ENCODE peak calls at places on chromosomes 13 and 19, in nine cellular contexts. M is upper lobe of left lung; V is NCI-H1092 treated with DMSO at 0.1 percent for 48 hours; A is head of caudate nucleus; O is aorta; I is stimulated activated CD4-positive, alpha-beta T cell treated with anti-CD3 and anti-CD28 coated beads, Interleukin-15, amount 100 ng/mL, for 1 hour; F is HT1080; U is OCI-LY7; D is mesothelial cell of epicardium. P is an unnamed sample.

GRCh38 chr19:2665103-2665502 is 37.4 kb downstream of the GNG7 start:
- DNase-seq in M (no peak), V (no peak), A (no peak), O (no peak), I (no peak), F (no peak), U (no peak), D (no peak), P (no peak)

GRCh38 chr19:8392017-8392591 is 1.9 kb downstream of the RAB11B start:
- DNase-seq in M (peak), V (no peak), A (peak), O (no peak), I (no peak), F (no peak), U (no peak), D (no peak), P (no peak)

GRCh38 chr19:46606681-46607440 is 5.7 kb downstream of the CALM3 start:
- DNase-seq in M (no peak), V (no peak), A (no peak), O (peak), I (no peak), F (no peak), U (no peak), D (no peak), P (no peak)

GRCh38 chr19:19416280-19416679 is 10.8 kb downstream of the GATAD2A start:
- DNase-seq in M (no peak), V (no peak), A (no peak), O (no peak), I (no peak), F (no peak), U (no peak), D (no peak), P (no peak)

GRCh38 chr19:53055117-53055516 is 10.6 kb downstream of the ERVV-2 start:
- DNase-seq in M (no peak), V (no peak), A (no peak), O (no peak), I (no peak), F (no peak), U (no peak), D (no peak), P (no peak)

GRCh38 chr19:49468199-49468598 is 5.8 kb upstream of the FLT3LG start:
- DNase-seq in M (peak), V (no peak), A (no peak), O (no peak), I (no peak), F (no peak), U (no peak), D (no peak), P (no peak)

GRCh38 chr19:35403116-35403760 is 32.4 kb downstream of the GPR42 start:
- DNase-seq in M (no peak), V (no peak), A (no peak), O (no peak), I (no peak), F (no peak), U (no peak), D (no peak), P (no peak)

GRCh38 chr19:15820646-15821045 is 5.2 kb upstream of the OR10H1 start:
- DNase-seq in M (no peak), V (no peak), A (no peak), O (no peak), I (no peak), F (no peak), U (no peak), D (no peak), P (no peak)

GRCh38 chr13:85755123-85755522 is 44.1 kb downstream of the SLITRK6 start:
- DNase-seq in M (no peak), V (no peak), A (no peak), O (no peak), I (no peak), F (no peak), U (no peak), D (no peak), P (no peak)

GRCh38 chr19:50994129-50994528 is 7.3 kb downstream of the KLK8 start:
- DNase-seq in M (no peak), V (no peak), A (no peak), O (no peak), I (no peak), F (peak), U (peak), D (no peak), P (no peak)

GRCh38 chr19:34171539-34171876 is 796 bp upstream of the LSM14A start:
- DNase-seq in M (no peak), V (no peak), A (no peak), O (no peak), I (no peak), F (peak), U (no peak), D (no peak), P (peak)

GRCh38 chr13:79405501-79405830 is 589 bp downstream of the RBM26 start:
- DNase-seq in M (no peak), V (peak), A (no peak), O (no peak), I (no peak), F (no peak), U (no peak), D (no peak), P (peak)

GRCh38 chr19:6718741-6719539 is 1.5 kb downstream of the C3 start:
- DNase-seq in M (peak), V (no peak), A (peak), O (no peak), I (no peak), F (no peak), U (peak), D (no peak), P (peak)

GRCh38 chr13:106063591-106064308 is 471.7 kb downstream of the EFNB2 start:
- DNase-seq in M (no peak), V (no peak), A (no peak), O (no peak), I (no peak), F (peak), U (no peak), D (no peak), P (peak)

GRCh38 chr19:409006-409514 is at the start of gene C2CD4C:
- DNase-seq in M (peak), V (peak), A (peak), O (peak), I (no peak), F (no peak), U (peak), D (peak), P (no peak)

GRCh38 chr19:5967994-5968430 is 9.9 kb downstream of the RANBP3 start:
- DNase-seq in M (no peak), V (peak), A (peak), O (peak), I (peak), F (peak), U (peak), D (peak), P (peak)

GRCh38 chr13:97360610-97361009 is 73.4 kb upstream of the RAP2A start:
- DNase-seq in M (no peak), V (no peak), A (no peak), O (no peak), I (no peak), F (no peak), U (no peak), D (no peak), P (no peak)

GRCh38 chr19:16386619-16387240 is 62.1 kb downstream of the KLF2 start:
- DNase-seq in M (no peak), V (peak), A (peak), O (no peak), I (no peak), F (peak), U (peak), D (no peak), P (peak)

GRCh38 chr19:13115936-13116281 is 631 bp downstream of the TRMT1 start:
- DNase-seq in M (no peak), V (no peak), A (no peak), O (no peak), I (no peak), F (no peak), U (no peak), D (no peak), P (no peak)

GRCh38 chr19:21432590-21432989 is 35.7 kb downstream of the ZNF493 start:
- DNase-seq in M (no peak), V (no peak), A (no peak), O (no peak), I (no peak), F (no peak), U (no peak), D (no peak), P (no peak)

GRCh38 chr13:60716296-60716695 is 319.3 kb downstream of the TDRD3 start:
- DNase-seq in M (no peak), V (no peak), A (no peak), O (no peak), I (no peak), F (no peak), U (no peak), D (no peak), P (no peak)

GRCh38 chr19:16473875-16474397 is 2.2 kb upstream of the EPS15L1 start:
- DNase-seq in M (no peak), V (peak), A (no peak), O (no peak), I (no peak), F (no peak), U (no peak), D (no peak), P (no peak)

GRCh38 chr19:2542341-2543069 is 66.6 kb downstream of the GADD45B start:
- DNase-seq in M (no peak), V (no peak), A (no peak), O (peak), I (no peak), F (peak), U (no peak), D (no peak), P (peak)

GRCh38 chr13:42367836-42368235 is 95.9 kb downstream of the AKAP11 start:
- DNase-seq in M (no peak), V (no peak), A (no peak), O (no peak), I (no peak), F (no peak), U (no peak), D (no peak), P (no peak)

GRCh38 chr13:67238277-67238859 is 8.2 kb upstream of the PCDH9 start:
- DNase-seq in M (no peak), V (peak), A (no peak), O (no peak), I (no peak), F (peak), U (peak), D (no peak), P (no peak)

GRCh38 chr13:113555141-113555540 is 29.4 kb upstream of the TFDP1 start:
- DNase-seq in M (no peak), V (no peak), A (no peak), O (no peak), I (no peak), F (no peak), U (no peak), D (no peak), P (no peak)

GRCh38 chr13:112103971-112104872 is 37.3 kb downstream of the SOX1 start:
- DNase-seq in M (peak), V (no peak), A (peak), O (no peak), I (no peak), F (no peak), U (no peak), D (no peak), P (no peak)

GRCh38 chr13:80921556-80921955 is 580.6 kb upstream of the SPRY2 start:
- DNase-seq in M (no peak), V (no peak), A (no peak), O (no peak), I (no peak), F (peak), U (no peak), D (no peak), P (no peak)

GRCh38 chr19:31356587-31357314 is 7.5 kb upstream of the TSHZ3 start:
- DNase-seq in M (peak), V (no peak), A (no peak), O (peak), I (peak), F (no peak), U (no peak), D (no peak), P (peak)

GRCh38 chr19:11887618-11888531 is at the start of gene ZNF69:
- DNase-seq in M (peak), V (peak), A (peak), O (peak), I (peak), F (no peak), U (peak), D (peak), P (peak)

GRCh38 chr19:18239303-18239702 is 13.1 kb upstream of the PDE4C start:
- DNase-seq in M (no peak), V (no peak), A (no peak), O (no peak), I (no peak), F (no peak), U (no peak), D (no peak), P (no peak)

GRCh38 chr13:39688699-39689405 is 33.4 kb downstream of the COG6 start:
- DNase-seq in M (no peak), V (no peak), A (no peak), O (no peak), I (no peak), F (peak), U (no peak), D (no peak), P (peak)

GRCh38 chr13:46782066-46782465 is 14.9 kb downstream of the ESD start:
- DNase-seq in M (no peak), V (no peak), A (no peak), O (no peak), I (no peak), F (no peak), U (no peak), D (no peak), P (no peak)

GRCh38 chr13:45847554-45848224 is 3.9 kb downstream of the SIAH3 start:
- DNase-seq in M (peak), V (peak), A (no peak), O (peak), I (peak), F (peak), U (no peak), D (no peak), P (peak)

GRCh38 chr13:46553521-46553885 is 533 bp downstream of the LRCH1 start:
- DNase-seq in M (no peak), V (no peak), A (no peak), O (no peak), I (no peak), F (peak), U (no peak), D (peak), P (no peak)